ENCODE peak calls at places on chromosome 9, in eight cellular contexts. S is adrenal gland, B is GM06990, M is HCT116, A is cardiac muscle cell, J is GM20000, L is heart left ventricle, D is AG04449. Q is an unnamed sample.

GRCh38 chr9:32915802-32916201 is 85.6 kb downstream of the APTX start:
- DNase-seq in D (no peak), A (no peak), B (no peak), J (no peak), L (no peak), M (no peak), S (no peak), Q (no peak)

GRCh38 chr9:15304620-15305019 is 2.4 kb downstream of the TTC39B start:
- DNase-seq in A (no peak), J (no peak), M (no peak), S (no peak), D (no peak), B (no peak), L (no peak), Q (no peak)

GRCh38 chr9:4397917-4398316 is 92.4 kb upstream of the SLC1A1 start:
- DNase-seq in M (no peak), L (no peak), B (no peak), J (no peak), S (no peak), A (peak), D (no peak), Q (no peak)

GRCh38 chr9:72843525-72844439 is 109.1 kb downstream of the ALDH1A1 start:
- DNase-seq in M (no peak), S (no peak), B (no peak), A (peak), D (no peak), L (no peak), J (no peak), Q (no peak)

GRCh38 chr9:108056805-108057386 is 567.3 kb upstream of the KLF4 start:
- DNase-seq in S (no peak), D (no peak), B (no peak), L (no peak), M (no peak), A (peak), J (no peak), Q (no peak)

GRCh38 chr9:35116898-35117551 is 1.4 kb upstream of the ATOSB start:
- DNase-seq in J (peak), B (peak), M (peak), S (peak), A (peak), L (peak), D (peak), Q (peak)

GRCh38 chr9:78064075-78064474 is 32.5 kb upstream of the GNAQ start:
- DNase-seq in S (no peak), M (no peak), J (no peak), B (no peak), L (no peak), A (peak), D (no peak), Q (no peak)

GRCh38 chr9:72129271-72130156 is 19.7 kb upstream of the GDA start:
- DNase-seq in M (no peak), D (no peak), A (no peak), J (no peak), L (no peak), S (no peak), B (no peak), Q (no peak)

GRCh38 chr9:23824241-23825142 is 1.5 kb downstream of the ELAVL2 start:
- DNase-seq in D (no peak), L (no peak), A (no peak), J (no peak), M (no peak), S (peak), B (no peak), Q (no peak)

GRCh38 chr9:18759836-18760235 is 273.2 kb downstream of the SAXO1 start:
- DNase-seq in A (no peak), M (no peak), S (no peak), J (no peak), L (no peak), B (no peak), D (no peak), Q (no peak)

GRCh38 chr9:31799953-31800609 is 584.4 kb upstream of the ACO1 start:
- DNase-seq in A (peak), B (no peak), L (no peak), S (no peak), J (no peak), M (peak), D (no peak), Q (no peak)

GRCh38 chr9:98330831-98331230 is 75.4 kb upstream of the TBC1D2 start:
- DNase-seq in S (no peak), L (no peak), A (peak), D (no peak), J (no peak), B (no peak), M (no peak), Q (no peak)

GRCh38 chr9:78575791-78576190 is 278.9 kb downstream of the PSAT1 start:
- DNase-seq in D (no peak), M (no peak), A (no peak), L (no peak), B (no peak), S (no peak), J (no peak), Q (no peak)

GRCh38 chr9:114037961-114038723 is 40.0 kb downstream of the AMBP start:
- DNase-seq in M (no peak), A (no peak), B (no peak), D (no peak), J (no peak), L (peak), S (no peak), Q (no peak)

GRCh38 chr9:31359071-31359470 is 1025.4 kb upstream of the ACO1 start:
- DNase-seq in B (no peak), J (no peak), D (no peak), S (no peak), L (no peak), A (no peak), M (no peak), Q (no peak)

GRCh38 chr9:17116400-17116837 is 18.4 kb upstream of the CNTLN start:
- DNase-seq in S (no peak), A (peak), B (no peak), J (peak), L (no peak), M (peak), D (no peak), Q (no peak)

GRCh38 chr9:91606255-91606995 is 182.8 kb upstream of the NFIL3 start:
- DNase-seq in S (no peak), B (no peak), J (no peak), M (no peak), L (no peak), A (no peak), D (no peak), Q (no peak)

GRCh38 chr9:107363511-107364182 is 80.6 kb downstream of the RAD23B start:
- DNase-seq in L (no peak), J (no peak), M (no peak), D (no peak), B (no peak), A (no peak), S (no peak), Q (no peak)

GRCh38 chr9:120080781-120081180 is 499.2 kb downstream of the CDK5RAP2 start:
- DNase-seq in L (no peak), A (no peak), S (no peak), B (no peak), J (no peak), M (no peak), D (no peak), Q (no peak)

GRCh38 chr9:134364391-134365114 is 38.3 kb downstream of the RXRA start:
- DNase-seq in S (no peak), A (no peak), D (no peak), L (no peak), J (peak), B (no peak), M (no peak), Q (no peak)
- TF ChIP-seq CTCF in S (no peak), A (no peak), D (no peak), L (no peak), J (no peak), B (peak), M (peak), Q (no peak)

DNA sequence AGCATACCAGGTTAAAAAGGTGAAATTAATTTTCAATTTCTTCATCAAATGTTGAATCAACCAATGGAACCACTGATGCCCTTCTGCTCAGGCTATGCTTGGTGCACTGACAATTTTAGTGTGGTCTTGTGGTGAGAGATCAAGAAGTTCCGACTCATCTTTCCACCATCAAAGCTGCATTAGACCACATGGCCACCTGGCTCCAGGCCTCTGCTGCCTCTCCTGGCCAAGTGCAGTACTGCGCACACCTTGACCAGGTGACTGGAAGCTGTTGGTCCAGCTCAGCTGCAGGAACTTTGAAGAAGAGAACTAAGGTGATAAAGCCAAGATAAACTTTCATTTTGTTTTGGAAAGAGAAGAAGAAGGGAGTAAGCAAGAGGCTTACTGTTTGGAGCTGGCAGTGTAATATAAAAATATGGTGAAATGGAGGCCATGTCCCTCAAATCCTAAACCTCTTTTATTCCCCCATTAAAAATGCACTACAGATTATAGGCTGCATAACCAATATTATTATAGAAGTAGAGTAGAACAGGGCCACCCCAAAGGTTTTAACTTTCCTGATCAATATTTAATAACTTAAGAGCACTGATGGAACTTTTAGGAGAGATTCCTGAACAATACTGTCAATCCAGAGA is 315.5 kb upstream of the C9orf72 start:
- DNase-seq in B (peak), S (no peak), M (peak), L (no peak), D (no peak), J (peak), A (peak), Q (no peak)
- TF ChIP-seq CTCF in B (peak), S (peak), M (peak), L (peak), D (peak), J (peak), A (peak), Q (peak)

DNA sequence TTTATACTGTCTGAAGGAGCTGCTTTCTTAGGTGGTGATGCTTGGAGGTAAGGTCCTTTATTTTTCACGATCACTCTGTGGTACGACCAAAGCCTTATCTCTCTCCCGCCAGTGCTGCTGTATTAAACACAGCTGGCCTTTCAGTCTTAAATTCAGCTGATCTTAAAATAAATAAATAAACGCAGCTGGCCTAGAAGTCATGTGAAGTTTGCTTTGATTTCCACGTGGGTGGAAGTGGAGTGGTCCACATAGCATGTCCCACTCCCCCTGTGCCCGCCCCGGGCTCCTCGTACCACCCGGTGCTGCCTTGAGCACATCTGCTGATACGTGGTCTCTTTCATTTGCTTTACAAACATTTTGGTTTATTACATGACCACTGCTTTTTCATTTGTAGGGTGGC is 260.4 kb downstream of the FANCC start:
- DNase-seq in B (no peak), M (no peak), A (no peak), J (no peak), S (no peak), L (no peak), D (no peak), Q (no peak)
- TF ChIP-seq CTCF in B (no peak), M (no peak), A (no peak), J (no peak), S (no peak), L (no peak), D (no peak), Q (no peak)

GRCh38 chr9:131623655-131624330 is 78.5 kb downstream of the PRRT1B start:
- DNase-seq in D (no peak), L (no peak), A (no peak), B (no peak), M (no peak), S (no peak), J (no peak), Q (no peak)
- TF ChIP-seq CTCF in D (no peak), L (no peak), A (no peak), B (no peak), M (no peak), S (no peak), J (no peak), Q (no peak)

GRCh38 chr9:89421595-89421994 is 76.3 kb downstream of the SEMA4D start:
- DNase-seq in B (no peak), D (no peak), M (no peak), J (no peak), A (peak), L (no peak), S (no peak), Q (no peak)
- TF ChIP-seq CTCF in B (no peak), D (no peak), M (no peak), J (no peak), A (no peak), L (no peak), S (no peak), Q (no peak)

DNA sequence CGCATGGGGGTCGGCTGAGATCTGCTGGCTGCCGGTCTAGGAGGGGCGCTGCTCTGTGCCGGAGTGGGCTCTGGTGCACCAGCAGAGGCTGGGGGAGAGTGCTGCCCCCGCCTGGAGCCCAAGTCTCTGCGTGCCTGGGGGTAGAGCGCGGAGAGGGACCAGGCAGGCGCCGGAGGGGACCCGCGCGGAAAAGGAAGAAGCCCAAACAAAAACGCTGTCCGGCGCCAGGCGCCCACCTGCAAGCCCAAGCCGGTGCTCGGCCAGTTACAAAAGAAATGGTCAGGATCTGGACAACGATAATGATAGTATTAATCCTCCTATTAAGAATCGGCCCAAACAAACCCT is 575 bp upstream of the S1PR3 start:
- DNase-seq in M (no peak), D (no peak), A (no peak), J (no peak), L (no peak), S (no peak), B (no peak), Q (no peak)
- TF ChIP-seq CTCF in M (no peak), D (no peak), A (no peak), J (no peak), L (no peak), S (no peak), B (no peak), Q (no peak)

GRCh38 chr9:127506117-127506813 is 55.0 kb downstream of the LRSAM1 start:
- DNase-seq in S (no peak), B (no peak), D (no peak), L (no peak), M (no peak), J (no peak), A (no peak), Q (no peak)

GRCh38 chr9:127506814-127507750 is 55.8 kb downstream of the LRSAM1 start:
- DNase-seq in J (no peak), M (no peak), B (no peak), D (no peak), L (no peak), A (peak), S (peak), Q (no peak)

GRCh38 chr9:127503947-127504886 is 52.9 kb downstream of the LRSAM1 start:
- DNase-seq in A (peak), J (peak), D (no peak), L (peak), S (peak), B (peak), M (peak), Q (peak)

GRCh38 chr9:127504887-127505251 is 53.6 kb downstream of the LRSAM1 start:
- DNase-seq in L (no peak), M (no peak), A (no peak), D (no peak), B (no peak), J (no peak), S (no peak), Q (no peak)

DNA sequence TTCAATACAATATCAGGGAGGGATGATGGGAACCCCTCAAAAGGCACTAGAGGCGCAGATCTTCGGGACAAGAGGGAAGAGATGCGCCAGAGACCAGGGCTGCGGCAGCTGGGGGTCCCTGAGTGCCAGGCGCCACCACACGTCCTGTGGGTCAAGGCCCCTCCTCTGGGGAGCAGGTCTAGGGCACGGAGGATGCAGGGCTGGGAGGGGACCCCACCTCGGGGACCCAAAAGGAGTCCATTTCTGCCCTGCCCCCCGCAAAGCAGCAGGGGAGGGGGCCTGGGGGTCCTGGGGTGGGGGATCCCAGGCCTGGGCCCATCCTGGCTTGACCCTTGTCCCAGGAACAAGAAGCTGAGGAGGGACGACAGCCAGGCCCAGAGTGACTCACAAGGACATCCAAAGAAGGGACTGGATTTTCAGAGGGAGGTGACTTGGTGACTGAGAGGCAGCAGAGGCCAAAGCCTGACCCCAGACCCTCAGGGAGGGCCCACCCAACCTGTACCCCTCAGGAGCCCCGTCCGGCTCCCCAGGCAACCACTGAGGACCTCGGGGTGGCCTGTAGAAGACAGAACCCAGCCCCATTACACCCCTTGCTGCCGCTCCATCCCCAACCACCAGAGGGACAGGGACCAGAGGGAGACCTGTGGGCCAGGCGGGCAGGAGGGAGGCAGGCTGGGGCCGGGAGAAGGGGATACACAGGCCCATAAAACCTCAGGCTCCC is 54.2 kb downstream of the LRSAM1 start:
- DNase-seq in L (no peak), D (no peak), B (no peak), S (peak), A (peak), J (peak), M (no peak), Q (no peak)
- TF ChIP-seq CTCF in L (no peak), D (peak), B (peak), S (peak), A (peak), J (peak), M (peak), Q (no peak)

Q was measured in natural killer cell.